ENCODE peak calls at places on chromosomes 3 and 15, in eight cellular contexts. Y is heart left ventricle, O is SK-N-SH, Z is bronchial epithelial cell, E is SJSA1, H is psoas muscle, U is Caco-2, I is body of pancreas. W is an unnamed sample. For H3K36me3 and H3K27me3, the result is how much of the 10 kb centered on the place peaks cover.

GRCh38 chr3:114884213-114884923 is 262.7 kb downstream of the ZBTB20 start:
- DNase-seq in Y (no peak), O (no peak), Z (no peak), E (no peak), H (no peak), U (no peak), I (no peak), W (no peak)

GRCh38 chr3:101941253-101942039 is 92.1 kb downstream of the NFKBIZ start:
- DNase-seq in Y (no peak), O (no peak), Z (peak), E (peak), H (no peak), U (no peak), I (no peak), W (no peak)

GRCh38 chr15:49383266-49383665 is 39.8 kb upstream of the FGF7 start:
- DNase-seq in Y (no peak), O (no peak), Z (peak), E (peak), H (no peak), U (no peak), I (no peak), W (no peak)

GRCh38 chr15:56034514-56034913 is 41.1 kb upstream of the NEDD4 start:
- DNase-seq in Y (no peak), O (no peak), Z (no peak), E (no peak), H (no peak), U (no peak), I (no peak), W (no peak)

GRCh38 chr3:77524467-77524866 is 484.6 kb downstream of the ROBO2 start:
- DNase-seq in Y (no peak), O (no peak), Z (no peak), E (no peak), H (no peak), U (no peak), I (no peak), W (no peak)

GRCh38 chr3:177228601-177229190 is 31.4 kb upstream of the TBL1XR1 start:
- DNase-seq in Y (no peak), O (no peak), Z (no peak), E (no peak), H (no peak), U (no peak), I (no peak), W (no peak)

GRCh38 chr3:172154768-172155649 is 115.6 kb downstream of the FNDC3B start:
- DNase-seq in Y (no peak), O (no peak), Z (peak), E (no peak), H (no peak), U (no peak), I (no peak), W (no peak)

GRCh38 chr3:184712579-184713355 is 903 bp upstream of the MAGEF1 start:
- DNase-seq in Y (no peak), O (no peak), Z (peak), E (no peak), H (no peak), U (no peak), I (no peak), W (no peak)

GRCh38 chr3:49007771-49008528 is 759 bp downstream of the WDR6 start:
- DNase-seq in Y (peak), O (peak), Z (peak), E (peak), H (peak), U (peak), I (peak), W (no peak)

GRCh38 chr15:47486051-47486450 is 231.3 kb upstream of the SEMA6D start:
- DNase-seq in Y (no peak), O (no peak), Z (no peak), E (no peak), H (no peak), U (no peak), I (no peak), W (no peak)

DNA sequence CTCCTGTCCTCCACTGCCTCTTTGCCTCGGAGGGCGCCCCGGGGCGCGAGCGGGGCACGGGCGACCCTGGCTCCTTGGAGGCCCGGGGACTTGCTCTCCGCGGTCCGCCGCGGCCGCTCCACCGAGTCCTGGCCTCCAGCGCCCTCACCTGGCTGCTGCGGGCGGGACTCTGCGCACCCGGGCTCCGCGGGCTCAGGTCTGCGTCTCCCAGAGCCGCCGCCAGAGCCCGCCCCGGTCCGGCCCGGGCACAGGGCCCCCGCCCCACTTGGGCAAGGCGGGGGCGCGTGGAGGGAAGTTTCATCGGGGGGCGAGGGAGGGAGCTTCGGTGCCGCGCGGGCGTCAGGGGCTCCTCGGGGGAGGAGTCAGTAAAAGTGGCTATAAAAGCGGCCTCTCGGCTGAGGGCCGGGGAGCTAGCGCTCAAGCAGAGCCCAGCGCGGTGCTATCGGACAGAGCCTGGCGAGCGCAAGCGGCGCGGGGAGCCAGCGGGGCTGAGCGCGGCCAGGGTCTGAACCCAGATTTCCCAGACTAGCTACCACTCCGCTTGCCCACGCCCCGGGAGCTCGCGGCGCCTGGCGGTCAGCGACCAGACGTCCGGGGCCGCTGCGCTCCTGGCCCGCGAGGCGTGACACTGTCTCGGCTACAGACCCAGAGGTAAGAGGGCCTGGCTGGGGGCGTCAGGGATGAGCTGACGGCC is at the start of gene CEMIP:
- DNase-seq in Y (peak), O (peak), Z (peak), E (peak), H (peak), U (peak), I (peak), W (no peak)
- H3K4me3 ChIP-seq in Y (peak), O (peak), Z (peak), E (peak), H (peak), U (peak), I (no peak), W (peak)

GRCh38 chr3:20478407-20478806 is 292.4 kb upstream of the SGO1 start:
- DNase-seq in Y (no peak), O (no peak), Z (no peak), E (no peak), H (no peak), U (no peak), I (no peak), W (no peak)
- H3K36me3 ChIP-seq in Y (under half), O (under half), Z (under half), E (under half), H (under half), U (under half), I (under half), W (under half)

DNA sequence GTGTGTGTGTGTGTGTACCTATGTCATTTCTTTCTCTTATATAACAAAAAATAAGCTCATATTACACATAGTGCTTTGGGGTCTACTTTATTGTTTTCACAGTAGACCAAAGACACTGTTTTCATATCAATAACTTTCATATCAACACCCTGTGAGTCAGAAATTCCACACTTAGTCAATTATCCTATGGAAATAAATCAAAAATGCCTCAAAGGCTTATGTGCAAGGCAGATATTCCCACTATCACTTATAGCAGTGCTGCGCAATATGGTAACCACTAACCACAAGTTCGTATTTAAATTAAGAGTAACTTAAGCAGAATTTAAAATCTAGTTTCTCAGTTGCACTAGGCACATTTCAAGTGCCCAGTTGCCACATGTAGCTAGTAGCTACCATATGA is 15.8 kb downstream of the SCG3 start:
- DNase-seq in Y (no peak), O (no peak), Z (no peak), E (no peak), H (no peak), U (no peak), I (no peak), W (no peak)
- H3K27me3 ChIP-seq in Y (under half), O (under half), Z (under half), E (under half), H (under half), U (under half), I (under half), W (under half)

GRCh38 chr3:116444819-116445290 is 432 bp downstream of the LSAMP start:
- DNase-seq in Y (no peak), O (peak), Z (no peak), E (no peak), H (peak), U (no peak), I (no peak), W (no peak)
- H3K4me3 ChIP-seq in Y (no peak), O (peak), Z (no peak), E (no peak), H (no peak), U (no peak), I (no peak), W (peak)

GRCh38 chr3:122691195-122691594 is 10.6 kb downstream of the PARP14 start:
- DNase-seq in Y (no peak), O (no peak), Z (peak), E (no peak), H (no peak), U (no peak), I (peak), W (peak)
- H3K36me3 ChIP-seq in Y (half or more), O (under half), Z (under half), E (under half), H (half or more), U (under half), I (under half), W (under half)

DNA sequence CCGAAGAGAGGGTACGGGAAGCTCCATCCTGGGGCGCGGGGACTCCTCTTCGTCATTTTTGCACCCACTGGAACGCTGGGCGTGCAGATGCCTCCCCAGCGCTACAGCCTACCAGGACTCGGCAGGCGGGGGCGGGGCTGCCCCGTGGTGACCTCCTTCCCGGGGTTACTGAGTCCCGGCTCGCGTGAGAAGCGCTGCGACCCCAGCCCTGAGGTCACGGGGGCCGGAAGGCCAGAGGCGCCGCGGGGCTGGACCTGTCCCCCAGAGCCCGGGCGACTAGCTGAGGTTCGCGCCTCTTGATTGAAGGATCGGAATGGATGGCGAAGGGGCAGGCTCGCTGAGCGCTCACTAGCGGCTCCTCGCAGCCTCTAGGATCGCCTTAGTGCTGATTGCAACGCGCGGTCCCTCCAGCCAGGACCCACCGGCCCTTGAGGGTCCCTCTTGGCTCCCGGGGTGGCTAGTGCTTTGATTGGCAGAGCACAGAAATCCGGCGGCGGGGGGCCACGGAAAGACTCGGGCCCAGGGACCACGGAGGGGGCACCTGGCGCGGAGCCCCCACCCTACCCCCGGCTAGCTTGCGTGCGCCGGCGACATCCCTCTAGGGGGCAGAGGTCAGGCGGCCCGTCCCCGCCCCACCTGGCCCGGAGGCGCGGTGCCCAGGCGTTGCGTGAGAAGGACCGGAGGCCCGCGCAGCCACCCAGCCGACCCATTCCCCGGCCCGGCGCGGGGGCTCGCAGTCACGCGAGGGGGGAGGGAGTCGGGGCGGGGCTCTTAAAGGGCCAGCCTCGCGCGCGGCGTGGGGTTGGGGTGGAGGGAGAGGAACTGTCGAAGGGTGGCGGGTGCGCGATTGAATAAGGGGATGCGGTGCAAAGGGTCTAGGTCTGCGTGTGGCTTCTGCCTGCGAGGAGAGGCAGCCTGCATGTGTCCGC is 781 bp upstream of the CYP1A1 start:
- DNase-seq in Y (peak), O (peak), Z (no peak), E (peak), H (peak), U (peak), I (peak), W (no peak)
- H3K27me3 ChIP-seq in Y (under half), O (under half), Z (under half), E (under half), H (under half), U (under half), I (under half), W (under half)

GRCh38 chr15:92906563-92907081 is 6.5 kb downstream of the CHD2 start:
- DNase-seq in Y (no peak), O (no peak), Z (peak), E (peak), H (no peak), U (no peak), I (no peak), W (no peak)

GRCh38 chr15:92909131-92909781 is 9.1 kb downstream of the CHD2 start:
- DNase-seq in Y (no peak), O (no peak), Z (no peak), E (peak), H (no peak), U (no peak), I (no peak), W (no peak)

GRCh38 chr15:92908369-92909057 is 8.4 kb downstream of the CHD2 start:
- DNase-seq in Y (no peak), O (no peak), Z (no peak), E (no peak), H (no peak), U (no peak), I (no peak), W (no peak)

GRCh38 chr15:92907229-92907628 is 7.1 kb downstream of the CHD2 start:
- DNase-seq in Y (no peak), O (no peak), Z (peak), E (peak), H (no peak), U (no peak), I (no peak), W (no peak)

DNA sequence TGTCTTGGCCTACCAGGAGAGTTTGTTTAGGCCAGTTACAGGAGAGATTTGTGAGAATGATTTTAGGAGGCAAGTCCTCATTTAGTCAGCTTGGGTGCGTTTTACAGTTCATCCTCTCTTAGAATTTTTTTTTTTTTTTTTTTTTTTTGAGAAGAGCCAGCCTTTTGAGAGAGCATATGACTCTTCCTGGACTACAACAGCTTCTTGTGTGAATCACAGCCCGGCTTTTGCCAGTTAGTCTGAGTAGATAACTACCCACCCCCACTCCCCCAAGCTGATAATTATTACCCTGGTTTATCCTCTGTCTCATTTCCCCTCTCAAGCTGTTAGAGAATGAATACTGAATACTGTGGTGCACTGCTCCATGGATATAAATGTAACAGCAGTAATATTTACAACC is 7.8 kb downstream of the CHD2 start:
- DNase-seq in Y (no peak), O (no peak), Z (peak), E (peak), H (peak), U (no peak), I (no peak), W (peak)
- H3K4me3 ChIP-seq in Y (no peak), O (peak), Z (no peak), E (no peak), H (peak), U (no peak), I (no peak), W (no peak)